ENCODE peak calls at places on chromosomes 3 and 15, in nine cellular contexts. I, F, R, Q, X, C, E, B and Y are unnamed samples.

GRCh38 chr3:45551214-45552010 is 43.1 kb upstream of the LIMD1 start:
- DNase-seq in I (no peak), F (peak; percentile 64), R (peak; percentile 21), Q (peak; percentile 97), X (peak; percentile 99), C (no peak), E (peak; percentile 95), B (no peak), Y (no peak)

GRCh38 chr3:61890167-61890566 is 328.8 kb downstream of the PTPRG start:
- DNase-seq in I (no peak), F (no peak), R (no peak), Q (no peak), X (no peak), C (no peak), E (no peak), B (no peak), Y (no peak)

GRCh38 chr3:15102833-15103232 is 3.9 kb upstream of the RBSN start:
- DNase-seq in I (no peak), F (peak; percentile 58), R (no peak), Q (no peak), X (no peak), C (no peak), E (peak; percentile 39), B (no peak), Y (no peak)

GRCh38 chr3:196979545-196979944 is 10.9 kb upstream of the PIGZ start:
- DNase-seq in I (no peak), F (no peak), R (no peak), Q (no peak), X (peak; percentile 71), C (no peak), E (peak; percentile 84), B (no peak), Y (no peak)

GRCh38 chr15:68307131-68307928 is 29.8 kb downstream of the FEM1B start:
- DNase-seq in I (no peak), F (no peak), R (no peak), Q (no peak), X (no peak), C (no peak), E (no peak), B (no peak), Y (no peak)

GRCh38 chr15:79416876-79417275 is 15.3 kb upstream of the MINAR1 start:
- DNase-seq in I (no peak), F (no peak), R (no peak), Q (no peak), X (no peak), C (no peak), E (no peak), B (no peak), Y (no peak)

GRCh38 chr3:46987485-46988401 is 8.3 kb downstream of the NBEAL2 start:
- DNase-seq in I (peak; percentile 89), F (no peak), R (no peak), Q (no peak), X (no peak), C (no peak), E (no peak), B (peak; percentile 97), Y (no peak)

GRCh38 chr3:5122741-5123706 is 932 bp downstream of the ARL8B start:
- DNase-seq in I (peak; percentile 46), F (peak; percentile 58), R (peak; percentile 28), Q (no peak), X (peak; percentile 41), C (no peak), E (peak; percentile 85), B (peak; percentile 60), Y (peak; percentile 22)

GRCh38 chr15:55661431-55661830 is 73.3 kb upstream of the PYGO1 start:
- DNase-seq in I (no peak), F (no peak), R (no peak), Q (no peak), X (no peak), C (no peak), E (peak; percentile 11), B (no peak), Y (no peak)

GRCh38 chr3:139655880-139656279 is 21.9 kb downstream of the NMNAT3 start:
- DNase-seq in I (no peak), F (peak; percentile 45), R (no peak), Q (no peak), X (no peak), C (no peak), E (peak; percentile 17), B (no peak), Y (no peak)

GRCh38 chr3:139117883-139118760 is 73.4 kb upstream of the PRR23C start:
- DNase-seq in I (no peak), F (peak; percentile 4), R (no peak), Q (no peak), X (no peak), C (no peak), E (no peak), B (no peak), Y (no peak)

GRCh38 chr3:15649341-15649740 is 47.8 kb downstream of the BTD start:
- DNase-seq in I (no peak), F (no peak), R (no peak), Q (no peak), X (no peak), C (no peak), E (no peak), B (no peak), Y (no peak)

GRCh38 chr15:31598620-31599019 is 272.0 kb downstream of the KLF13 start:
- DNase-seq in I (no peak), F (no peak), R (no peak), Q (no peak), X (no peak), C (no peak), E (peak; percentile 41), B (no peak), Y (no peak)

GRCh38 chr3:30604091-30604490 is 2.3 kb upstream of the TGFBR2 start:
- DNase-seq in I (no peak), F (no peak), R (no peak), Q (no peak), X (no peak), C (no peak), E (no peak), B (peak; percentile 39), Y (no peak)

GRCh38 chr3:41158947-41159346 is 40.4 kb upstream of the CTNNB1 start:
- DNase-seq in I (no peak), F (no peak), R (no peak), Q (no peak), X (no peak), C (no peak), E (no peak), B (no peak), Y (no peak)

GRCh38 chr3:86801921-86802320 is 189.0 kb downstream of the VGLL3 start:
- DNase-seq in I (no peak), F (no peak), R (no peak), Q (no peak), X (no peak), C (no peak), E (peak; percentile 57), B (no peak), Y (no peak)

GRCh38 chr3:34260991-34261365 is 462.5 kb downstream of the PDCD6IP start:
- DNase-seq in I (no peak), F (no peak), R (no peak), Q (no peak), X (no peak), C (no peak), E (no peak), B (no peak), Y (no peak)
- TF ChIP-seq CTCF in I (no peak), F (no peak), R (no peak), Q (no peak), X (no peak), C (no peak), E (no peak), B (no peak), Y (no peak)

GRCh38 chr15:45611305-45611704 is 23.5 kb upstream of the SQOR start:
- DNase-seq in I (no peak), F (no peak), R (no peak), Q (no peak), X (no peak), C (no peak), E (peak; percentile 28), B (no peak), Y (no peak)
- TF ChIP-seq CTCF in I (peak; percentile 26), F (no peak), R (peak; percentile 55), Q (peak; percentile 52), X (peak; percentile 41), C (no peak), E (peak; percentile 48), B (peak; percentile 32), Y (peak; percentile 64)

GRCh38 chr3:101500208-101500607 is 12.8 kb downstream of the SENP7 start:
- DNase-seq in I (no peak), F (no peak), R (no peak), Q (no peak), X (no peak), C (no peak), E (no peak), B (no peak), Y (no peak)

GRCh38 chr3:101497803-101498202 is 15.2 kb downstream of the SENP7 start:
- DNase-seq in I (no peak), F (no peak), R (no peak), Q (no peak), X (no peak), C (no peak), E (no peak), B (no peak), Y (no peak)

GRCh38 chr3:101495552-101495951 is 17.5 kb downstream of the SENP7 start:
- DNase-seq in I (no peak), F (no peak), R (peak; percentile 35), Q (no peak), X (no peak), C (no peak), E (no peak), B (no peak), Y (no peak)
- TF ChIP-seq CTCF in I (no peak), F (no peak), R (no peak), Q (peak; percentile 11), X (no peak), C (no peak), E (no peak), B (no peak), Y (no peak)

GRCh38 chr3:189822726-189823125 is 191.5 kb downstream of the TP63 start:
- DNase-seq in I (no peak), F (no peak), R (no peak), Q (no peak), X (no peak), C (no peak), E (no peak), B (no peak), Y (no peak)
- TF ChIP-seq CTCF in I (no peak), F (no peak), R (no peak), Q (peak; percentile 11), X (no peak), C (no peak), E (no peak), B (no peak), Y (no peak)